ENCODE peak calls at places on chromosomes 2 and 18, in ten cellular contexts. M, I, G, Z, V, F, S, C, P and L are unnamed samples.

GRCh38 chr2:207219716-207220414 is 54.1 kb upstream of the KLF7 start:
- DNase-seq in G (no peak), Z (peak; percentile 93), F (peak; percentile 90), M (peak; percentile 88), I (peak; percentile 43), V (no peak), S (no peak), P (no peak), C (no peak), L (no peak)

GRCh38 chr2:228318218-228318617 is 136.7 kb upstream of the SPHKAP start:
- DNase-seq in P (peak; percentile 52), S (no peak), I (peak; percentile 40), G (no peak), F (no peak), V (no peak), C (no peak), M (no peak), Z (peak; percentile 72), L (no peak)

GRCh38 chr2:144567745-144568144 is 47.8 kb upstream of the ZEB2 start:
- DNase-seq in P (no peak), Z (no peak), V (no peak), G (no peak), C (no peak), I (no peak), F (no peak), M (no peak), S (no peak), L (no peak)

GRCh38 chr18:45836242-45837215 is 11.1 kb downstream of the SIGLEC15 start:
- DNase-seq in G (peak; percentile 63), Z (no peak), C (no peak), F (no peak), P (no peak), I (no peak), S (no peak), V (no peak), M (peak; percentile 33), L (no peak)

GRCh38 chr18:25759111-25759510 is 331.3 kb downstream of the SS18 start:
- DNase-seq in Z (no peak), M (peak; percentile 58), F (peak; percentile 67), I (no peak), C (no peak), P (no peak), S (no peak), G (no peak), V (no peak), L (no peak)

GRCh38 chr2:227876536-227876882 is 5.1 kb downstream of the DAW1 start:
- DNase-seq in P (no peak), Z (peak; percentile 83), C (no peak), I (peak; percentile 78), F (peak; percentile 58), S (no peak), M (peak; percentile 28), G (no peak), V (no peak), L (no peak)

GRCh38 chr18:77133051-77133919 is 702 bp upstream of the MBP start:
- DNase-seq in F (no peak), Z (peak; percentile 45), P (peak; percentile 68), S (no peak), G (peak; percentile 90), M (no peak), C (peak; percentile 63), I (no peak), V (peak; percentile 67), L (no peak)

GRCh38 chr2:88537640-88538039 is 85.1 kb upstream of the FOXI3 start:
- DNase-seq in F (no peak), G (no peak), S (no peak), Z (no peak), P (no peak), M (no peak), I (no peak), C (no peak), V (no peak), L (no peak)

GRCh38 chr2:17606851-17607250 is 66.4 kb downstream of the VSNL1 start:
- DNase-seq in P (no peak), S (no peak), I (no peak), G (no peak), V (no peak), F (no peak), C (no peak), M (no peak), Z (no peak), L (no peak)

GRCh38 chr18:45169610-45170009 is 445.7 kb upstream of the SLC14A2 start:
- DNase-seq in I (peak; percentile 41), G (no peak), Z (peak; percentile 75), S (peak; percentile 69), F (peak; percentile 92), M (peak; percentile 90), C (peak; percentile 2), V (peak; percentile 46), P (peak; percentile 18), L (no peak)

GRCh38 chr18:58043452-58044369 is at the start of gene NEDD4L:
- DNase-seq in M (peak; percentile 83), C (peak; percentile 90), S (peak; percentile 78), Z (peak; percentile 83), G (peak; percentile 96), I (peak; percentile 85), V (peak; percentile 77), P (peak; percentile 88), F (peak; percentile 83), L (peak; percentile 93)

DNA sequence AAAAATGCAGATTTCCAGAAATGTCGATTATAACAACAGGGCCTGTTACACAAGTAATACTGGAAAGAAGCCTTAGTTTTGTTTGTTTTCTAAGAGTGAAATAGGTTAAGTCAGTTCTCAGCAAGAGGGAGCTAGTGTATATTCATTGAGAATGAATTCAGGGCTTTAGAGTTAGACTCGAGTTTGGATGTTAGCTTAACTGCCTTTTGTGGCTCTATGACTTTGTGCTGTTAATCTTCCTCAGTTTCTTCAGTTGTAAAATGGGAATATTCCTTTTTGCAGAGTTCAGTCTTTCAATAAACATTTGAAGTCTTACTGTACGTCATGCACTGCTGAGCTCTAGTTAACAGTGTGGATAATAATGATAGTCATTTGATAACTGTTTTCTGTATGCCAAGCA is 989 bp downstream of the NDUFV2 start:
- DNase-seq in V (no peak), I (no peak), Z (peak; percentile 50), F (no peak), P (no peak), S (no peak), C (no peak), M (peak; percentile 49), G (no peak), L (no peak)
- TF ChIP-seq CTCF in V (peak; percentile 34), I (no peak), Z (peak; percentile 49), F (no peak), P (no peak), S (peak; percentile 21), C (no peak), M (peak; percentile 32), G (no peak), L (no peak)

DNA sequence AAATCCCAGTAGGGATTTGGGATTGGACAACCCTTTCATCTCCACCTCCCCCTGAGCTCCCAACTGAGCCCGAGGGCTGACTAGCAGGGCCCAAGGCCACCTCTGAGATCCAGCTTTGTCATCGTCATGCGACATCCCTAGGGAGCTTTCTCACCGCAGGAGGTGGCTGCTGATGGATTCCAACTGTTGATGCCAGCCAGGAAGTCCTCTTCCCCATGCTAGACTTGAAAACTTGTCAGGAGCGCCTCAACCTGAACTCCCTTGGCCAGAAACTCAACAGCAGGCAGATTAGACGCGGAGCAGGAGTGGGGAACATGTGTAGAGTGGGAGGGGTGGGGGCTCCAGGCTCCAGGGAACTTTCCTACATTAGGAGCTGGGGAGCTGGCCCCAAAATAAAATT is 34.3 kb downstream of the EMILIN2 start:
- DNase-seq in M (peak; percentile 26), Z (no peak), P (no peak), C (no peak), V (no peak), S (no peak), F (no peak), I (no peak), G (no peak), L (no peak)
- H3K27ac ChIP-seq in M (peak overlapping the region; percentile 33), Z (no peak overlapping the region), P (no peak overlapping the region), C (peak overlapping the region; percentile 92), V (peak overlapping the region; percentile 96), S (peak overlapping the region; percentile 61), F (peak overlapping the region; percentile 82), I (no peak overlapping the region), G (no peak overlapping the region), L (no peak overlapping the region)

DNA sequence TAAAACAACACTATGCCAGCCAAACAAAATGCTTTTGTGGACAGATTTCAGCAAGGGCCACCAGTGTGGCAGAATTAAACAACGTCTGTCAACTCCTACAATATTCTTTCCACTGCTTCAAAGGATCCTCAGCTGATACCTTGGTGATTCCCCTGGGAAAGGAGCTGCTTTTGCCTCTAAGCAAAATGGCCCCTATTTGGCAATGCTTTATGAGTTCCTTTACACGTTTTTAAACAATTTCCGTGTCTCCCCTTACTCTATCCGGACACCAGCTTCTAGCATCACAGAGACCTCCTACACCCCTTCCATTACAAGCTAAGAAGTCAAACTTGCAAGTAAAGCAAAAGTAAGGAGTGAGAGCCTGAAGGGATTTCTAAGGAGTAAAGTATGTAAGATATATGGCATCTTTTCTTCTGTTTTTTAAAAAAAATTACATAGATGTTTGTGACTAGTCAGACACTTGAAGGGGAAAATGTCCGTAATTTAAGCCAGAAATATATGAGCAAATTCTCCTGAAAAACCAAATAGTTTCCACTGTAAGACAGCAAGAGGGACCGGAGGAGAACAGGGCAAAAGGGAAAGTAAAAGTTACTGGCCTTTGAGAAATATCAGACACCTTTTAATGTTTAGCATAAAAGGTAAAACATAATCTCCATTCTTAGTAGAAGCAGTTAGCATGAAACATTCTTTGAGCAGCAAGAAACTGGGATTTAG is 1.9 kb downstream of the SOS1 start:
- DNase-seq in F (peak; percentile 16), V (no peak), Z (no peak), C (no peak), P (no peak), M (no peak), G (no peak), I (no peak), S (no peak), L (no peak)
- H3K4me1 ChIP-seq in F (peaks cover 2% of the 10 kb centered on the region), V (no peaks in the 10 kb centered on the region), Z (peaks cover 27% of the 10 kb centered on the region), C (peaks cover 43% of the 10 kb centered on the region), P (peaks cover 17% of the 10 kb centered on the region), M (peaks cover 5% of the 10 kb centered on the region), G (peaks cover 52% of the 10 kb centered on the region), I (peaks cover 25% of the 10 kb centered on the region), S (no peaks in the 10 kb centered on the region), L (peaks cover 43% of the 10 kb centered on the region)

DNA sequence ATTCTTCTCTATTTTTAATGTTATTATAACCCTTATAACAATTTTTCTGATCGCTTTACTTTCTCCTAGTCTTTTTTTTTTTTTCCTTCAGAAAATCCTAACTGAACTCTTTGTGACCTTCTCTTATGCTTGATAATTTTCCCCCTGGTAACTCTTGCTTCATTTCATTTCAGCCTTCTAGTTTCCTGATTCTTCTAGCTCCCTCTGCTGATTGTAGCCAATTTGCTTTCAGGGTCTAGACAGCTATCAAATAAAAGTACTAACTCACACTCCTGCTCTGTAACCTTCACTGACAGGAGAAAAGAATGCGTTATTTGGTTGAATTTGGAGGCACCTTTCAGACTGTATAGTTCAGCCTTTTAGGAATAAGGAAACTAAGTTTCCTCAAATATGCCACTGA is 99.5 kb downstream of the RBM43 start:
- DNase-seq in G (no peak), I (no peak), M (peak; percentile 70), S (no peak), Z (peak; percentile 51), V (no peak), P (no peak), C (no peak), F (peak; percentile 37), L (no peak)
- TF ChIP-seq CTCF in G (no peak), I (peak; percentile 22), M (peak; percentile 53), S (no peak), Z (peak; percentile 60), V (no peak), P (no peak), C (no peak), F (peak; percentile 60), L (no peak)